ENCODE peak calls at places on chromosomes 11 and 22, in six cellular contexts. C, A, G, L, N and T are unnamed samples.

GRCh38 chr22:25027052-25027525 is 74.6 kb downstream of the KIAA1671 start:
- DNase-seq in C (no peak), A (no peak), G (no peak), L (no peak), N (no peak), T (peak)

GRCh38 chr11:103662880-103663279 is 373.6 kb upstream of the DDI1 start:
- DNase-seq in C (no peak), A (no peak), G (no peak), L (no peak), N (peak), T (no peak)

GRCh38 chr11:132050081-132050480 is 679.7 kb downstream of the NTM start:
- DNase-seq in C (no peak), A (no peak), G (no peak), L (no peak), N (no peak), T (no peak)

GRCh38 chr11:44750440-44751005 is 23.8 kb downstream of the TSPAN18 start:
- DNase-seq in C (no peak), A (no peak), G (no peak), L (no peak), N (no peak), T (no peak)

GRCh38 chr11:93577291-93577690 is 34.1 kb upstream of the SMCO4 start:
- DNase-seq in C (no peak), A (no peak), G (no peak), L (no peak), N (no peak), T (no peak)

GRCh38 chr11:27084407-27084985 is 43.9 kb downstream of the BBOX1 start:
- DNase-seq in C (no peak), A (no peak), G (no peak), L (no peak), N (no peak), T (no peak)

GRCh38 chr22:35126993-35127392 is 61.0 kb downstream of the ISX start:
- DNase-seq in C (no peak), A (no peak), G (no peak), L (no peak), N (no peak), T (no peak)

GRCh38 chr22:42074846-42075245 is 798 bp downstream of the PHETA2 start:
- DNase-seq in C (no peak), A (no peak), G (no peak), L (no peak), N (no peak), T (no peak)

GRCh38 chr11:72752088-72752914 is at the start of gene ARAP1:
- DNase-seq in C (peak), A (peak), G (peak), L (peak), N (peak), T (peak)

GRCh38 chr11:412641-413119 is 2.1 kb downstream of the SIGIRR start:
- DNase-seq in C (no peak), A (no peak), G (no peak), L (no peak), N (peak), T (no peak)

GRCh38 chr22:49267996-49268395 is 559.7 kb downstream of the BRD1 start:
- DNase-seq in C (no peak), A (no peak), G (no peak), L (no peak), N (no peak), T (no peak)

GRCh38 chr22:42610211-42610610 is 4.5 kb downstream of the POLDIP3 start:
- DNase-seq in C (no peak), A (no peak), G (no peak), L (no peak), N (no peak), T (no peak)

GRCh38 chr11:119694334-119694733 is 34.7 kb downstream of the NECTIN1 start:
- DNase-seq in C (no peak), A (no peak), G (no peak), L (no peak), N (no peak), T (peak)

GRCh38 chr11:33135216-33135615 is 26.1 kb downstream of the CSTF3 start:
- DNase-seq in C (no peak), A (no peak), G (no peak), L (no peak), N (no peak), T (no peak)

GRCh38 chr22:23888615-23889401 is 5.4 kb upstream of the MIF start:
- DNase-seq in C (no peak), A (no peak), G (no peak), L (no peak), N (no peak), T (no peak)

GRCh38 chr22:20021196-20022181 is 579 bp downstream of the TANGO2 start:
- DNase-seq in C (no peak), A (peak), G (no peak), L (peak), N (peak), T (peak)

GRCh38 chr22:24992946-24993345 is 40.4 kb downstream of the KIAA1671 start:
- DNase-seq in C (no peak), A (no peak), G (no peak), L (no peak), N (no peak), T (no peak)

GRCh38 chr22:36180038-36180880 is 19.7 kb upstream of the APOL3 start:
- DNase-seq in C (peak), A (peak), G (peak), L (peak), N (peak), T (peak)